ENCODE peak calls at places on chromosomes 7 and 10, in four cellular contexts. One of them, this sample, is unnamed.

GRCh38 chr10:521844-522243 is 167.6 kb downstream of the DIP2C start:
- DNase-seq in NCI-H1092 treated with DMSO at 0.1 percent for 48 hours: no peak
- DNase-seq in AG09309: no peak
- DNase-seq in activated CD8-positive, alpha-beta memory T cell treated with anti-CD3 and anti-CD28 coated beads, Interleukin-2, amount 50 U/mL, for 48 hours: no peak
- DNase-seq in this sample: no peak

GRCh38 chr10:98367626-98368451 is 47.1 kb downstream of the PYROXD2 start:
- DNase-seq in NCI-H1092 treated with DMSO at 0.1 percent for 48 hours: no peak
- DNase-seq in AG09309: no peak
- DNase-seq in activated CD8-positive, alpha-beta memory T cell treated with anti-CD3 and anti-CD28 coated beads, Interleukin-2, amount 50 U/mL, for 48 hours: no peak
- DNase-seq in this sample: no peak

GRCh38 chr10:48439581-48440041 is 133.1 kb downstream of the MAPK8 start:
- DNase-seq in NCI-H1092 treated with DMSO at 0.1 percent for 48 hours: no peak
- DNase-seq in AG09309: no peak
- DNase-seq in activated CD8-positive, alpha-beta memory T cell treated with anti-CD3 and anti-CD28 coated beads, Interleukin-2, amount 50 U/mL, for 48 hours: peak
- DNase-seq in this sample: no peak

GRCh38 chr10:2122431-2123124 is 385.3 kb upstream of the ADARB2 start:
- DNase-seq in NCI-H1092 treated with DMSO at 0.1 percent for 48 hours: no peak
- DNase-seq in AG09309: no peak
- DNase-seq in activated CD8-positive, alpha-beta memory T cell treated with anti-CD3 and anti-CD28 coated beads, Interleukin-2, amount 50 U/mL, for 48 hours: no peak
- DNase-seq in this sample: no peak

GRCh38 chr7:44876393-44876792 is 8.9 kb downstream of the PURB start:
- DNase-seq in NCI-H1092 treated with DMSO at 0.1 percent for 48 hours: no peak
- DNase-seq in AG09309: no peak
- DNase-seq in activated CD8-positive, alpha-beta memory T cell treated with anti-CD3 and anti-CD28 coated beads, Interleukin-2, amount 50 U/mL, for 48 hours: no peak
- DNase-seq in this sample: no peak

GRCh38 chr10:13707156-13707881 is 120.6 kb downstream of the PRPF18 start:
- DNase-seq in NCI-H1092 treated with DMSO at 0.1 percent for 48 hours: no peak
- DNase-seq in AG09309: peak
- DNase-seq in activated CD8-positive, alpha-beta memory T cell treated with anti-CD3 and anti-CD28 coated beads, Interleukin-2, amount 50 U/mL, for 48 hours: peak
- DNase-seq in this sample: peak

GRCh38 chr7:23467731-23468720 is 2.3 kb downstream of the IGF2BP3 start:
- DNase-seq in NCI-H1092 treated with DMSO at 0.1 percent for 48 hours: peak
- DNase-seq in AG09309: no peak
- DNase-seq in activated CD8-positive, alpha-beta memory T cell treated with anti-CD3 and anti-CD28 coated beads, Interleukin-2, amount 50 U/mL, for 48 hours: peak
- DNase-seq in this sample: no peak

GRCh38 chr7:19177269-19177668 is 32.0 kb upstream of the FERD3L start:
- DNase-seq in NCI-H1092 treated with DMSO at 0.1 percent for 48 hours: no peak
- DNase-seq in AG09309: no peak
- DNase-seq in activated CD8-positive, alpha-beta memory T cell treated with anti-CD3 and anti-CD28 coated beads, Interleukin-2, amount 50 U/mL, for 48 hours: no peak
- DNase-seq in this sample: no peak

GRCh38 chr7:7701513-7701912 is 16.9 kb downstream of the RPA3 start:
- DNase-seq in NCI-H1092 treated with DMSO at 0.1 percent for 48 hours: peak
- DNase-seq in AG09309: no peak
- DNase-seq in activated CD8-positive, alpha-beta memory T cell treated with anti-CD3 and anti-CD28 coated beads, Interleukin-2, amount 50 U/mL, for 48 hours: no peak
- DNase-seq in this sample: no peak

GRCh38 chr7:84722086-84722485 is 464.8 kb downstream of the SEMA3D start:
- DNase-seq in NCI-H1092 treated with DMSO at 0.1 percent for 48 hours: no peak
- DNase-seq in AG09309: peak
- DNase-seq in activated CD8-positive, alpha-beta memory T cell treated with anti-CD3 and anti-CD28 coated beads, Interleukin-2, amount 50 U/mL, for 48 hours: no peak
- DNase-seq in this sample: no peak

GRCh38 chr7:5539013-5539411 is 115.4 kb upstream of the TNRC18 start:
- DNase-seq in NCI-H1092 treated with DMSO at 0.1 percent for 48 hours: no peak
- DNase-seq in AG09309: no peak
- DNase-seq in activated CD8-positive, alpha-beta memory T cell treated with anti-CD3 and anti-CD28 coated beads, Interleukin-2, amount 50 U/mL, for 48 hours: no peak
- DNase-seq in this sample: no peak

GRCh38 chr7:107889992-107890391 is 991 bp upstream of the DLD start:
- DNase-seq in NCI-H1092 treated with DMSO at 0.1 percent for 48 hours: no peak
- DNase-seq in AG09309: no peak
- DNase-seq in activated CD8-positive, alpha-beta memory T cell treated with anti-CD3 and anti-CD28 coated beads, Interleukin-2, amount 50 U/mL, for 48 hours: no peak
- DNase-seq in this sample: no peak

GRCh38 chr7:30327813-30328212 is 43.4 kb downstream of the ZNRF2 start:
- DNase-seq in NCI-H1092 treated with DMSO at 0.1 percent for 48 hours: no peak
- DNase-seq in AG09309: no peak
- DNase-seq in activated CD8-positive, alpha-beta memory T cell treated with anti-CD3 and anti-CD28 coated beads, Interleukin-2, amount 50 U/mL, for 48 hours: no peak
- DNase-seq in this sample: no peak

GRCh38 chr7:150787321-150788281 is 12.6 kb downstream of the TMEM176B start:
- DNase-seq in NCI-H1092 treated with DMSO at 0.1 percent for 48 hours: peak
- DNase-seq in AG09309: no peak
- DNase-seq in activated CD8-positive, alpha-beta memory T cell treated with anti-CD3 and anti-CD28 coated beads, Interleukin-2, amount 50 U/mL, for 48 hours: no peak
- DNase-seq in this sample: no peak

GRCh38 chr10:70221030-70221429 is 12.2 kb downstream of the PPA1 start:
- DNase-seq in NCI-H1092 treated with DMSO at 0.1 percent for 48 hours: no peak
- DNase-seq in AG09309: no peak
- DNase-seq in activated CD8-positive, alpha-beta memory T cell treated with anti-CD3 and anti-CD28 coated beads, Interleukin-2, amount 50 U/mL, for 48 hours: no peak
- DNase-seq in this sample: no peak

GRCh38 chr7:2894118-2894940 is 50.2 kb upstream of the GNA12 start:
- DNase-seq in NCI-H1092 treated with DMSO at 0.1 percent for 48 hours: peak
- DNase-seq in AG09309: no peak
- DNase-seq in activated CD8-positive, alpha-beta memory T cell treated with anti-CD3 and anti-CD28 coated beads, Interleukin-2, amount 50 U/mL, for 48 hours: peak
- DNase-seq in this sample: no peak

GRCh38 chr7:3455826-3456444 is 154.9 kb downstream of the SDK1 start:
- DNase-seq in NCI-H1092 treated with DMSO at 0.1 percent for 48 hours: no peak
- DNase-seq in AG09309: no peak
- DNase-seq in activated CD8-positive, alpha-beta memory T cell treated with anti-CD3 and anti-CD28 coated beads, Interleukin-2, amount 50 U/mL, for 48 hours: no peak
- DNase-seq in this sample: no peak

GRCh38 chr10:30365278-30365677 is 16.2 kb upstream of the MTPAP start:
- DNase-seq in NCI-H1092 treated with DMSO at 0.1 percent for 48 hours: no peak
- DNase-seq in AG09309: no peak
- DNase-seq in activated CD8-positive, alpha-beta memory T cell treated with anti-CD3 and anti-CD28 coated beads, Interleukin-2, amount 50 U/mL, for 48 hours: no peak
- DNase-seq in this sample: no peak

GRCh38 chr7:80263321-80263720 is 128.7 kb downstream of the GNAI1 start:
- DNase-seq in NCI-H1092 treated with DMSO at 0.1 percent for 48 hours: no peak
- DNase-seq in AG09309: no peak
- DNase-seq in activated CD8-positive, alpha-beta memory T cell treated with anti-CD3 and anti-CD28 coated beads, Interleukin-2, amount 50 U/mL, for 48 hours: no peak
- DNase-seq in this sample: no peak

GRCh38 chr10:3482200-3482993 is 302.6 kb downstream of the KLF6 start:
- DNase-seq in NCI-H1092 treated with DMSO at 0.1 percent for 48 hours: no peak
- DNase-seq in AG09309: peak
- DNase-seq in activated CD8-positive, alpha-beta memory T cell treated with anti-CD3 and anti-CD28 coated beads, Interleukin-2, amount 50 U/mL, for 48 hours: no peak
- DNase-seq in this sample: no peak

GRCh38 chr7:100682228-100682741 is 8.7 kb downstream of the GNB2 start:
- DNase-seq in NCI-H1092 treated with DMSO at 0.1 percent for 48 hours: no peak
- DNase-seq in AG09309: no peak
- DNase-seq in activated CD8-positive, alpha-beta memory T cell treated with anti-CD3 and anti-CD28 coated beads, Interleukin-2, amount 50 U/mL, for 48 hours: peak
- DNase-seq in this sample: no peak

GRCh38 chr7:39085590-39086049 is 107.9 kb downstream of the POU6F2 start:
- DNase-seq in NCI-H1092 treated with DMSO at 0.1 percent for 48 hours: peak
- DNase-seq in AG09309: no peak
- DNase-seq in activated CD8-positive, alpha-beta memory T cell treated with anti-CD3 and anti-CD28 coated beads, Interleukin-2, amount 50 U/mL, for 48 hours: no peak
- DNase-seq in this sample: no peak

GRCh38 chr7:55413442-55413841 is 48.3 kb downstream of the LANCL2 start:
- DNase-seq in NCI-H1092 treated with DMSO at 0.1 percent for 48 hours: peak
- DNase-seq in AG09309: no peak
- DNase-seq in activated CD8-positive, alpha-beta memory T cell treated with anti-CD3 and anti-CD28 coated beads, Interleukin-2, amount 50 U/mL, for 48 hours: no peak
- DNase-seq in this sample: no peak

This sample was measured in type B pancreatic cell.